ENCODE peak calls at places on chromosomes 13 and 19, in seven cellular contexts. P is PC-3, L is Karpas-422, U is SK-N-SH, Y is GM23248, Q is OCI-LY7, E is hepatocyte. F is an unnamed sample. For H3K9me2, the result is how much of the 10 kb centered on the place peaks cover.

GRCh38 chr19:44847144-44848035 is 1.3 kb downstream of the NECTIN2 start:
- DNase-seq in P (peak), L (no peak), U (peak), Y (peak), Q (no peak), E (peak), F (peak)

GRCh38 chr13:92494915-92495314 is 731.7 kb upstream of the GPC6 start:
- DNase-seq in P (no peak), L (no peak), U (no peak), Y (no peak), Q (no peak), E (no peak), F (no peak)

GRCh38 chr13:100051070-100051469 is 37.8 kb upstream of the PCCA start:
- DNase-seq in P (no peak), L (no peak), U (no peak), Y (no peak), Q (no peak), E (no peak), F (no peak)

GRCh38 chr13:32669030-32669646 is 82.9 kb downstream of the PDS5B start:
- DNase-seq in P (peak), L (peak), U (peak), Y (peak), Q (peak), E (peak), F (peak)

GRCh38 chr19:42683917-42684513 is 56.3 kb downstream of the PSG3 start:
- DNase-seq in P (peak), L (peak), U (peak), Y (peak), Q (peak), E (no peak), F (no peak)

GRCh38 chr13:33033361-33033812 is 17.2 kb downstream of the KL start:
- DNase-seq in P (no peak), L (no peak), U (no peak), Y (no peak), Q (no peak), E (no peak), F (no peak)

GRCh38 chr19:11697284-11697855 is 41.4 kb downstream of the ZNF823 start:
- DNase-seq in P (no peak), L (no peak), U (no peak), Y (no peak), Q (peak), E (no peak), F (no peak)

GRCh38 chr19:42024622-42025111 is 30.6 kb upstream of the ATP1A3 start:
- DNase-seq in P (no peak), L (no peak), U (no peak), Y (peak), Q (no peak), E (peak), F (no peak)

GRCh38 chr13:75788494-75788991 is 152.4 kb downstream of the LMO7 start:
- DNase-seq in P (peak), L (no peak), U (no peak), Y (peak), Q (no peak), E (no peak), F (peak)

GRCh38 chr19:16463991-16464575 is 7.7 kb downstream of the EPS15L1 start:
- DNase-seq in P (no peak), L (no peak), U (peak), Y (no peak), Q (no peak), E (peak), F (peak)

GRCh38 chr13:109816979-109817275 is 30.5 kb upstream of the IRS2 start:
- DNase-seq in P (peak), L (no peak), U (no peak), Y (peak), Q (no peak), E (no peak), F (no peak)

GRCh38 chr19:58385313-58386165 is 1.5 kb upstream of the RPS5 start:
- DNase-seq in P (no peak), L (no peak), U (no peak), Y (peak), Q (no peak), E (no peak), F (no peak)

GRCh38 chr13:41458187-41458938 is 1.0 kb downstream of the RGCC start:
- DNase-seq in P (peak), L (peak), U (peak), Y (peak), Q (peak), E (peak), F (no peak)

GRCh38 chr13:61927648-61928047 is 512.0 kb upstream of the PCDH20 start:
- DNase-seq in P (no peak), L (no peak), U (no peak), Y (no peak), Q (no peak), E (no peak), F (no peak)

GRCh38 chr13:30870049-30870884 is 35.8 kb upstream of the MEDAG start:
- DNase-seq in P (peak), L (peak), U (no peak), Y (peak), Q (peak), E (peak), F (peak)

GRCh38 chr13:100833427-100833826 is 158.8 kb upstream of the TMTC4 start:
- DNase-seq in P (no peak), L (no peak), U (no peak), Y (no peak), Q (no peak), E (no peak), F (no peak)

GRCh38 chr19:54329476-54330165 is 9.3 kb downstream of the LILRA4 start:
- DNase-seq in P (no peak), L (no peak), U (no peak), Y (no peak), Q (no peak), E (no peak), F (no peak)

GRCh38 chr13:41767801-41768200 is 193.1 kb downstream of the VWA8 start:
- DNase-seq in P (peak), L (no peak), U (no peak), Y (peak), Q (no peak), E (no peak), F (no peak)

GRCh38 chr19:46404039-46404883 is 9.1 kb downstream of the CCDC8 start:
- DNase-seq in P (peak), L (no peak), U (no peak), Y (peak), Q (peak), E (peak), F (no peak)

DNA sequence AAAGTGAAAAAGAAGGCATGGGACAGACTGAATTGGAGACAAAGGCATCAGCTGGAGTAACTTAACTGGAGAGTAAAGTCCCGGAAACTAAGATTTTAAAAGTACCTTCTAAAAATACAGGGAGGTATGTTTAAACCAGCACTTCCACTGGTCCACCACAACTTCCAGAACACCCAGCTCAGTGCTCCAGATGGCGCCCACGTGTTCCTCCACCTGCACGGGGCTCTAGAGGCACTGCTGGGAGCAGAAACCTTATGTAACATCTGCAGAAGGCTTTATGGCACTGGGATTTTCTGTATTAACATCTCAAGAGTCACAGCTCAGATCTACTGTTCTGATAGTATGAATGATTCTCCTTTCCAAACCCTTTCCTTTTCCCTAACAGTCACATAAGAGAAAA is 252.1 kb downstream of the DCLK1 start:
- DNase-seq in P (no peak), L (no peak), U (no peak), Y (no peak), Q (no peak), E (no peak), F (no peak)
- H3K9me2 ChIP-seq in P (under half), L (under half), U (under half), Y (under half), Q (under half), E (under half), F (under half)

GRCh38 chr13:113364371-113364932 is 522 bp upstream of the GRTP1 start:
- DNase-seq in P (no peak), L (no peak), U (no peak), Y (peak), Q (no peak), E (no peak), F (peak)
- H2AFZ ChIP-seq in P (peak), L (no peak), U (peak), Y (peak), Q (no peak), E (peak), F (peak)

DNA sequence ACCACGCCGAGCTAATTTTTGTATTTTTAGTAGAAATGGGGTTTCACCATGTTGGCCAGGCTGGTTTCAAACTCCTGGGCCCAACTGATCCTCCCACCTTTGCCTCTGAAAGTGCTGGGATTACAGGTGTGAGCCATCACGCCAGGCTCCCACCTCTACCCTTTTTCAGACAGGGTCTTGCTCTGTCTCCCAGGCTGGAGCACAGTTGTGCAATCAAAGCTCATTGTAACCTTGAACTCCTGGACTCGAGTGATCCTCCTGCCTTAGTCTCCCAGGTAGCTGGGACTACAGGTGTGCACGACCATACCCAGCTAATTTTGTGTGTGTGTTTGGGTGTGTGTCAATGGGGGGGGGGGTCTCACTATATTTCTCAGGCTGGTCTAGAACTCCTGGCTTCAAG is 1.7 kb downstream of the RASGRP4 start:
- DNase-seq in P (no peak), L (no peak), U (no peak), Y (no peak), Q (no peak), E (no peak), F (no peak)
- H3K9me2 ChIP-seq in P (under half), L (under half), U (under half), Y (under half), Q (under half), E (under half), F (under half)

DNA sequence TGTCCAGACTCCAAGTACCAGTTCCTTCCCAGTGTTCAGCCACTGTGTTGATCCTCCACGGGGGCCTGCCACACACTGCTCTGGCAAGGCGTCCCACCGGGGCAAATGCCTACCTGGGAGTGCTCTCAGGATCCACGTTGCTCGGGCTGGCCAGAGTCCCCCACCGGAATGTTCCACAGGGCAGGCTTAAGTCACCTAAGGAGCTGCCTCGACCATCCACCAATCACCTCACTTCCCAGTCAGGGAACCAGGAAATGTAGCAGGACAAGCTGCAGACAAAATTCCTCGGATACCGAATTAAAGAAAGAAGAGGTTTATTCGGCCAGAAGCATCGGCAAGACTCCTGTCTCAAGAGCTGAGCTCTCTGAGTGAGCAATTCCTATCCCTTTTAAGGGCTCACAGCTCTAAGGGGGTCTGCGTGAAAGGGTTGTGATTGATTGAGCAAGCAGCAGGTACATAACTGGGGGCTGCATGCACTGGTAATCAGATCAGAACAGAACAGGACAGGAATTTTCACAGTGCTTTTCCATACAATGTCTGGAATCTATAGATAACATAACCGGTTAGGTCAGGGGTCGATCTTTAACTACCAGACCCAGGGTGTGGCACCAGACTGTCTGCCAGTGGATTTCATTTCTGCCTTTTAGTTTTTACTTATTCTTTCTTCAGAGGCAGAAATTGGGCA is 56.9 kb upstream of the EDNRB start:
- DNase-seq in P (no peak), L (no peak), U (no peak), Y (no peak), Q (no peak), E (no peak), F (no peak)
- H2AFZ ChIP-seq in P (no peak), L (no peak), U (no peak), Y (no peak), Q (no peak), E (no peak), F (peak)